ENCODE peak calls at places on chromosome 13, in nine cellular contexts. E is glutamatergic neuron; A is IMR-90; N is Right ventricle myocardium superior; G is central memory CD8-positive, alpha-beta T cell; J is dorsolateral prefrontal cortex; M is activated CD4-positive, CD25-positive, alpha-beta regulatory T cell treated with anti-CD3 and anti-CD28 coated beads, Interleukin-2, amount 50 U/mL, for 16 hours; K is mesothelial cell of epicardium; D is astrocyte of the hippocampus. R is an unnamed sample.

GRCh38 chr13:26785845-26786630 is 25.5 kb upstream of the GPR12 start:
- DNase-seq in E (no peak), A (no peak), N (peak; percentile 45), G (peak; percentile 51), J (no peak), M (no peak), K (no peak), D (no peak), R (no peak)

GRCh38 chr13:89514534-89515312 is 1832.8 kb upstream of the MIR17HG start:
- DNase-seq in E (no peak), A (peak; percentile 8), N (no peak), G (no peak), J (no peak), M (no peak), K (no peak), D (peak; percentile 63), R (no peak)

GRCh38 chr13:35818577-35819165 is 312.5 kb downstream of the DCLK1 start:
- DNase-seq in E (no peak), A (peak; percentile 60), N (no peak), G (no peak), J (no peak), M (no peak), K (no peak), D (peak; percentile 49), R (no peak)

GRCh38 chr13:102726430-102726829 is 31.6 kb upstream of the METTL21C start:
- DNase-seq in E (no peak), A (no peak), N (no peak), G (no peak), J (no peak), M (no peak), K (no peak), D (no peak), R (no peak)

GRCh38 chr13:20798027-20798426 is 24.3 kb upstream of the EEF1AKMT1 start:
- DNase-seq in E (no peak), A (no peak), N (no peak), G (no peak), J (no peak), M (no peak), K (no peak), D (no peak), R (no peak)

GRCh38 chr13:22128413-22129198 is 457.7 kb downstream of the FGF9 start:
- DNase-seq in E (no peak), A (peak; percentile 59), N (no peak), G (no peak), J (no peak), M (no peak), K (no peak), D (no peak), R (no peak)

GRCh38 chr13:39095500-39095899 is 57.2 kb downstream of the NHLRC3 start:
- DNase-seq in E (no peak), A (no peak), N (no peak), G (no peak), J (no peak), M (no peak), K (no peak), D (no peak), R (no peak)

GRCh38 chr13:28499579-28499978 is 4.7 kb upstream of the FLT1 start:
- DNase-seq in E (no peak), A (peak; percentile 74), N (no peak), G (no peak), J (no peak), M (no peak), K (no peak), D (no peak), R (no peak)

GRCh38 chr13:107202371-107203023 is 634.6 kb upstream of the ARGLU1 start:
- DNase-seq in E (no peak), A (peak; percentile 61), N (no peak), G (no peak), J (no peak), M (no peak), K (no peak), D (peak; percentile 16), R (peak; percentile 68)

GRCh38 chr13:100388923-100389322 is 199.7 kb downstream of the GGACT start:
- DNase-seq in E (no peak), A (no peak), N (no peak), G (no peak), J (no peak), M (no peak), K (no peak), D (no peak), R (no peak)

GRCh38 chr13:37486171-37486661 is 112.4 kb downstream of the POSTN start:
- DNase-seq in E (no peak), A (no peak), N (no peak), G (no peak), J (no peak), M (no peak), K (no peak), D (no peak), R (no peak)

GRCh38 chr13:99320693-99321481 is 13.7 kb upstream of the GPR183 start:
- DNase-seq in E (no peak), A (peak; percentile 88), N (no peak), G (no peak), J (no peak), M (no peak), K (no peak), D (peak; percentile 66), R (no peak)

GRCh38 chr13:49220035-49220855 is at the start of gene MLNR:
- DNase-seq in E (peak; percentile 44), A (no peak), N (peak; percentile 59), G (no peak), J (no peak), M (no peak), K (peak; percentile 56), D (peak; percentile 61), R (peak; percentile 51)

GRCh38 chr13:112990783-112991182 is 21.8 kb downstream of the MCF2L start:
- DNase-seq in E (no peak), A (no peak), N (no peak), G (no peak), J (no peak), M (no peak), K (no peak), D (no peak), R (no peak)

GRCh38 chr13:97233499-97233898 is 11.4 kb downstream of the MBNL2 start:
- DNase-seq in E (no peak), A (no peak), N (no peak), G (no peak), J (no peak), M (no peak), K (no peak), D (no peak), R (no peak)

GRCh38 chr13:69565334-69565733 is 542.3 kb upstream of the ATXN8OS start:
- DNase-seq in E (peak; percentile 18), A (no peak), N (no peak), G (no peak), J (no peak), M (no peak), K (no peak), D (peak; percentile 78), R (no peak)

GRCh38 chr13:32323912-32324311 is 8.6 kb downstream of the BRCA2 start:
- DNase-seq in E (no peak), A (peak; percentile 78), N (no peak), G (no peak), J (no peak), M (no peak), K (no peak), D (peak; percentile 59), R (no peak)

GRCh38 chr13:96100457-96101220 is 10.7 kb downstream of the HS6ST3 start:
- DNase-seq in E (no peak), A (no peak), N (no peak), G (no peak), J (no peak), M (no peak), K (no peak), D (no peak), R (no peak)

GRCh38 chr13:109700176-109700575 is 86.2 kb downstream of the IRS2 start:
- DNase-seq in E (peak; percentile 51), A (peak; percentile 24), N (peak; percentile 89), G (no peak), J (peak; percentile 47), M (no peak), K (peak; percentile 86), D (peak; percentile 80), R (peak; percentile 87)

GRCh38 chr13:26950546-26950945 is 190.0 kb upstream of the GPR12 start:
- DNase-seq in E (no peak), A (no peak), N (no peak), G (no peak), J (no peak), M (no peak), K (no peak), D (no peak), R (no peak)

GRCh38 chr13:103140001-103140671 is 73.9 kb upstream of the SLC10A2 start:
- DNase-seq in E (no peak), A (no peak), N (no peak), G (no peak), J (no peak), M (no peak), K (no peak), D (peak; percentile 22), R (no peak)

GRCh38 chr13:95920485-95920884 is 132.7 kb downstream of the UGGT2 start:
- DNase-seq in E (no peak), A (no peak), N (no peak), G (no peak), J (no peak), M (no peak), K (no peak), D (peak; percentile 63), R (no peak)

GRCh38 chr13:40503966-40504591 is 162.4 kb downstream of the FOXO1 start:
- DNase-seq in E (no peak), A (peak; percentile 25), N (no peak), G (no peak), J (no peak), M (no peak), K (no peak), D (peak; percentile 82), R (no peak)

GRCh38 chr13:35702316-35702715 is 225.8 kb upstream of the MAB21L1 start:
- DNase-seq in E (no peak), A (no peak), N (no peak), G (no peak), J (no peak), M (no peak), K (no peak), D (no peak), R (no peak)

GRCh38 chr13:24192811-24193162 is 32.3 kb downstream of the SPATA13 start:
- DNase-seq in E (no peak), A (no peak), N (no peak), G (no peak), J (no peak), M (no peak), K (no peak), D (no peak), R (no peak)

GRCh38 chr13:52892925-52893324 is 44.5 kb upstream of the PCDH8 start:
- DNase-seq in E (no peak), A (no peak), N (no peak), G (no peak), J (no peak), M (no peak), K (no peak), D (peak; percentile 36), R (no peak)

GRCh38 chr13:23671902-23672301 is 101.7 kb downstream of the TNFRSF19 start:
- DNase-seq in E (no peak), A (peak; percentile 95), N (no peak), G (no peak), J (no peak), M (no peak), K (no peak), D (no peak), R (no peak)

GRCh38 chr13:94710081-94710809 is 2.1 kb downstream of the SOX21 start:
- DNase-seq in E (no peak), A (no peak), N (no peak), G (no peak), J (no peak), M (no peak), K (no peak), D (peak; percentile 71), R (no peak)

GRCh38 chr13:42777476-42777875 is 3.9 kb upstream of the FAM216B start:
- DNase-seq in E (no peak), A (peak; percentile 28), N (no peak), G (no peak), J (no peak), M (no peak), K (no peak), D (no peak), R (no peak)

GRCh38 chr13:49972709-49973108 is 24.1 kb upstream of the TRIM13 start:
- DNase-seq in E (no peak), A (no peak), N (no peak), G (no peak), J (no peak), M (no peak), K (no peak), D (no peak), R (no peak)

GRCh38 chr13:20402881-20403280 is 122.8 kb downstream of the CRYL1 start:
- DNase-seq in E (no peak), A (no peak), N (no peak), G (no peak), J (no peak), M (no peak), K (no peak), D (no peak), R (no peak)

R was measured in heart left ventricle.